ENCODE peak calls at places on chromosome 14, in five cellular contexts. M is H1, P is A549, Z is HepG2, Y is K562. T is an unnamed sample.

GRCh38 chr14:87805315-87805723 is 187.7 kb downstream of the GALC start:
- DNase-seq in P (peak), Z (peak), M (peak), Y (peak), T (no peak)

GRCh38 chr14:60095781-60096450 is 4.2 kb downstream of the PCNX4 start:
- DNase-seq in Y (no peak), M (no peak), P (no peak), Z (no peak), T (peak)

GRCh38 chr14:54420478-54421116 is 20.6 kb downstream of the CNIH1 start:
- DNase-seq in P (peak), M (peak), Y (peak), Z (peak), T (peak)

GRCh38 chr14:20682127-20682434 is 2.3 kb upstream of the RNASE4 start:
- DNase-seq in Z (no peak), P (no peak), Y (no peak), M (no peak), T (no peak)

GRCh38 chr14:30389134-30389900 is 169.6 kb upstream of the G2E3 start:
- DNase-seq in P (no peak), M (no peak), Y (no peak), Z (no peak), T (no peak)

GRCh38 chr14:87712386-87713113 is 280.4 kb downstream of the GALC start:
- DNase-seq in Z (no peak), P (no peak), Y (no peak), M (no peak), T (no peak)

GRCh38 chr14:42224053-42224888 is 617.6 kb downstream of the LRFN5 start:
- DNase-seq in Z (peak), Y (peak), P (peak), M (peak), T (peak)

GRCh38 chr14:54202288-54202687 is 194.5 kb upstream of the CDKN3 start:
- DNase-seq in M (no peak), P (no peak), Z (no peak), Y (no peak), T (peak)

GRCh38 chr14:67680121-67680602 is 5.7 kb upstream of the VTI1B start:
- DNase-seq in Z (no peak), M (no peak), P (peak), Y (peak), T (peak)

GRCh38 chr14:34766060-34766459 is 51.7 kb upstream of the CFL2 start:
- DNase-seq in Y (no peak), P (peak), M (no peak), Z (no peak), T (no peak)

GRCh38 chr14:51581017-51581881 is 70.5 kb upstream of the FRMD6 start:
- DNase-seq in Z (no peak), Y (no peak), P (peak), M (no peak), T (peak)

GRCh38 chr14:35336171-35337073 is 44.2 kb downstream of the PSMA6 start:
- DNase-seq in M (no peak), Y (peak), P (peak), Z (peak), T (peak)

GRCh38 chr14:23438130-23438893 is 2.9 kb upstream of the MYH7 start:
- DNase-seq in Z (no peak), M (no peak), Y (peak), P (no peak), T (no peak)

GRCh38 chr14:52013984-52014600 is 24.7 kb downstream of the RTRAF start:
- DNase-seq in M (no peak), Z (no peak), Y (peak), P (peak), T (no peak)

GRCh38 chr14:103541944-103542544 is 13.0 kb downstream of the TRMT61A start:
- DNase-seq in Y (no peak), Z (no peak), P (no peak), M (no peak), T (no peak)
- TF ChIP-seq MAFK in Y (no peak), Z (no peak), P (no peak), M (no peak), T (no peak)

DNA sequence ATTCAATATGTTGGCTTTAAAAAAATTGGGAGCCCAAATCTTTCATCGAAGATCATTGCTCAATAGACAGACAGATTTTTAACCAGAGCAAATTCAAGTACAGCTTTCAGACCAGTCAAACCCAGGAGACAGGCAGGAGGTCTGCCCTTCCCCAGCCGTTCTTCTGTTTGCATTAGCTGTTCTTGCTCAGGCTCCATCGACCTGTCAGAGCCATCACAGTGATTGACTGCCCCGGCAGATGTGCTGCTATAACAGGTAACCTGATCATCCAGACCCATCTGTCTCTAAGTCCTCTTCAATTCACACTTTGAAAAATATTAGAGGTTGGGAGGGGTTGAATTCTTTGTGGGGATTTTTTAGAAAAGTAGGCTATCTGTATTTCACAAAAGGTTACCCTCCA is 453.5 kb downstream of the FOXG1 start:
- DNase-seq in M (no peak), P (no peak), Y (no peak), Z (no peak), T (no peak)
- TF ChIP-seq MAFK in M (no peak), P (no peak), Y (no peak), Z (no peak), T (no peak)

DNA sequence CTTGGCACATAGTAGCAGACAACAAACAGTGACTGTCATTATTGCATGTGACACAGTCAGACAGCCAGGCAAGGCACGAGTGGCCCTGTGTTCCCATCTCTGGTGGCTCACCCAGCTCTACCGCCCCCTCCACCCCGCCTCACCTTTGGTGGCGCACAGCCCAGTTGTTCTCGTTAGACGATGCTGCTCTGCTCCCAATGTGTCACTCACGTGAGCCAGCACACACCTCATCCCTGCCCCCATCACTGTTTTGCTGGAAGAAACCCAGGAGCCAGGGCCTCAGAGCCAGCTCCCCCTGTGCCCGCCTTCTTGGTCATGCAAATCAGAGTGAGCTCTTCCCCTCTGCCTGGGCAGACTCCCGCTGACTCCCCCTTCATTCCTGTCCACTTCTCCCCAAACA is 113.4 kb downstream of the CALM1 start:
- DNase-seq in Z (no peak), Y (no peak), P (no peak), M (no peak), T (no peak)
- TF ChIP-seq MAFK in Z (no peak), Y (no peak), P (no peak), M (no peak), T (no peak)

DNA sequence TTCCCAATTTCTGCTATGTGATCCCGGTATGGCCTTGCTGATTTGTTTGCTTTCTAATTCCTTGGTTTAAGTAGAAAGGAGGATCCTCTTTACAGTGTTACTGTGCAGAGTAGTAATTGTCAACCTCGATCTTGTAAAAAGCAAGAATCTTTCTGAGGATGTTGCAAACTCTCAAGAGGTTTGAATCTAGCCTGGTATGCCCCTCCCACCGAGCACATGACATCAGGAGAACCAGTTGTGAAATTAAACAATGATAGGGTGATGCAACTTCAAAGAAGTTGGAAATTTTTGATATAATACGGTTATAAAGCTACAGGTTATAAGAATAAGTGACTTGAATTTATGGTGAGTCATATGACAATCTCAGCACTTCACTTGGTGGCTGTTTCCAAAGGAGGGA is 35.0 kb upstream of the FUT8 start:
- DNase-seq in P (peak), Z (no peak), Y (no peak), M (no peak), T (peak)
- TF ChIP-seq MAFK in P (no peak), Z (no peak), Y (no peak), M (no peak), T (no peak)

GRCh38 chr14:75201087-75201486 is 24.7 kb upstream of the TMED10 start:
- DNase-seq in Y (no peak), M (no peak), Z (no peak), P (no peak), T (no peak)

GRCh38 chr14:75198291-75198933 is 22.0 kb upstream of the TMED10 start:
- DNase-seq in Z (peak), M (no peak), Y (no peak), P (no peak), T (no peak)

GRCh38 chr14:75202671-75203070 is 26.3 kb upstream of the TMED10 start:
- DNase-seq in Y (no peak), M (no peak), Z (no peak), P (no peak), T (no peak)

GRCh38 chr14:75197338-75197737 is 20.9 kb upstream of the TMED10 start:
- DNase-seq in Y (no peak), Z (no peak), M (no peak), P (no peak), T (no peak)

DNA sequence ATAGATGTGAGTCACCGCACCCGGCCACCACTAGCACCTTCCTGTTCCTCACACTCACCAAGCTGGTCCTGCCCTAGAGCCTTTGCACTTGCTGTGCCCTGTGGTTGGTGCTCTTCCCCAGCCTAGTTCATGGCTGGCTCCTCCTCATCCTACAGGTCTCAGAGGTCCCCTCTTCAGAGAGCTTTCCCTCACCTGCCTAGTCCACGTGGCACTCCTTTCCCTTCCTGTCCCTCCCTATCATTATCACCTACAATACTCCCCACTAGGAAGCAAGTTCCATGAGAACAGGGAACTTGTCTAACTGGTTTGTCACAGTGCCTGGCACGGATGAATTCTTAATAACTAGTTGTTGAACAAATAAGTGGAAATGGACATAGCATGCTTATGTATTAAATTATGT is 24.0 kb upstream of the TMED10 start:
- DNase-seq in Y (no peak), P (no peak), M (no peak), Z (no peak), T (no peak)
- TF ChIP-seq MAFK in Y (no peak), P (no peak), M (no peak), Z (no peak), T (no peak)

GRCh38 chr14:84021433-84021832 is 1508.5 kb upstream of the FLRT2 start:
- DNase-seq in P (no peak), Y (no peak), M (no peak), Z (no peak), T (no peak)
- TF ChIP-seq MAFK in P (no peak), Y (no peak), M (no peak), Z (no peak), T (no peak)

GRCh38 chr14:100581228-100582145 is 5.7 kb downstream of the BEGAIN start:
- DNase-seq in Z (no peak), Y (no peak), P (no peak), M (no peak), T (no peak)
- TF ChIP-seq MAFK in Z (no peak), Y (no peak), P (no peak), M (no peak), T (no peak)

GRCh38 chr14:95472819-95473251 is 43.6 kb downstream of the SYNE3 start:
- DNase-seq in Y (no peak), Z (no peak), P (no peak), M (no peak), T (no peak)
- TF ChIP-seq MAFK in Y (no peak), Z (no peak), P (no peak), M (no peak), T (no peak)

GRCh38 chr14:105227346-105227745 is 21.0 kb upstream of the BTBD6 start:
- DNase-seq in Y (no peak), Z (no peak), P (no peak), M (no peak), T (no peak)

GRCh38 chr14:105226198-105226597 is 22.1 kb upstream of the BTBD6 start:
- DNase-seq in Y (no peak), Z (no peak), M (no peak), P (no peak), T (no peak)

GRCh38 chr14:105223260-105223659 is 25.1 kb upstream of the BTBD6 start:
- DNase-seq in M (no peak), Y (no peak), Z (no peak), P (no peak), T (no peak)

GRCh38 chr14:105223770-105224544 is 24.4 kb upstream of the BTBD6 start:
- DNase-seq in Y (no peak), Z (no peak), P (no peak), M (no peak), T (no peak)

DNA sequence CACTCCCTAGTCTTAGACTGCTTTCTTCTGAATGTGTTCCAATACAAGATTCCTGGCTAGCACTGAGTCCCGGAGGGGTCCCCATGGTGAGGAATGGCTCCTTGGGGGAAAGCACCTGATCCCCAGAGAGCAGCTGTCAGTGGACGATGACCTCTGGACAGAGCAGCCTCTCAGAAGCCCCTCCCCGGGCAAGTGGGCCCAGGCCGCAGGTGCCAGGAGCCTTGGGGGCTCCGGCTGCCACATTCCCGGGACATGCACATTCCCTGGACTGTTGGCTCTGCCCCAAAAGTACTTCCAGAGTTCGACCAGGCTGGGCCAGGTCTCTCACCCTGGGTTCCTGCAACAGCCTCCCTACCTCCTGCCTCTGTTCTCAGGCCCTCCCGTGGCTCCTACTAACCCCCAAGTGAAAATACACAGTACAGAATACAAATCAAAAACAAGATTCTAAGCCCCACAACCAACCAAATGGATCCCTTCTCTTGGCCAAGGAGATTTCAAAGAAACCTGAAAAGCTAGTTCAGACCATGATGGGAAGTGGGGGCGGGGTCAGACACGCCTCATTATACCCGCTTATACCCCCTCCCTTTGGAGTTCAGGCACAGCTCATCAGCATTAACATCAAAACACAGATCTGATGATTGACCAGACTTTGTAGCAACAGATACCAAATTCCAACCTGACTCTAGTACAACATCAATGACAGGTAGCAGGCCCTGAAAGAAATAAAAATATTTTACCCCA is 23.3 kb upstream of the BTBD6 start:
- DNase-seq in P (no peak), Y (no peak), M (no peak), Z (no peak), T (no peak)
- TF ChIP-seq MAFK in P (no peak), Y (no peak), M (no peak), Z (no peak), T (no peak)

GRCh38 chr14:61537567-61538463 is 157.5 kb upstream of the HIF1A start:
- DNase-seq in Y (peak), Z (peak), M (peak), P (peak), T (peak)
- TF ChIP-seq MAFK in Y (peak), Z (peak), M (peak), P (peak), T (peak)